ENCODE peak calls at places on chromosome 18, in nine cellular contexts. Q is germinal center, S is astrocyte of the spinal cord, Y is T-helper 1 cell, F is AG09309, E is ELR, V is A549, X is HS-5, W is Caki2. L is an unnamed sample.

GRCh38 chr18:2173464-2173863 is 397.8 kb downstream of the METTL4 start:
- DNase-seq in Q (no peak), V (no peak), W (no peak), Y (no peak), F (peak), X (peak), E (peak), S (peak), L (no peak)

GRCh38 chr18:45222200-45222599 is 393.1 kb upstream of the SLC14A2 start:
- DNase-seq in Q (no peak), X (no peak), Y (no peak), V (no peak), S (no peak), F (no peak), W (no peak), E (no peak), L (no peak)

GRCh38 chr18:36518839-36519238 is 221.3 kb downstream of the FHOD3 start:
- DNase-seq in E (peak), S (no peak), Q (no peak), V (no peak), F (no peak), W (no peak), X (no peak), Y (no peak), L (no peak)

GRCh38 chr18:41266616-41267015 is 688.4 kb upstream of the PIK3C3 start:
- DNase-seq in X (no peak), Y (no peak), V (no peak), Q (no peak), S (peak), E (no peak), F (no peak), W (no peak), L (no peak)

GRCh38 chr18:52118684-52119083 is 221.3 kb upstream of the DCC start:
- DNase-seq in V (no peak), W (no peak), Q (no peak), Y (no peak), E (no peak), S (no peak), F (no peak), X (no peak), L (no peak)

GRCh38 chr18:61713502-61713901 is 179.3 kb downstream of the RNF152 start:
- DNase-seq in Y (no peak), E (no peak), Q (no peak), F (no peak), S (no peak), X (no peak), W (no peak), V (no peak), L (no peak)

GRCh38 chr18:2971741-2972552 is 41.0 kb downstream of the LPIN2 start:
- DNase-seq in E (no peak), F (no peak), X (no peak), W (no peak), Q (peak), Y (peak), S (peak), V (no peak), L (peak)

GRCh38 chr18:48326901-48327675 is 82.1 kb downstream of the ZBTB7C start:
- DNase-seq in S (peak), Q (no peak), W (peak), V (no peak), E (peak), X (no peak), Y (no peak), F (no peak), L (no peak)

GRCh38 chr18:5890261-5890605 is 5.1 kb downstream of the TMEM200C start:
- DNase-seq in W (peak), F (no peak), X (no peak), Q (no peak), S (no peak), E (no peak), V (no peak), Y (no peak), L (no peak)

GRCh38 chr18:40367576-40367975 is 1587.5 kb upstream of the PIK3C3 start:
- DNase-seq in E (no peak), Y (no peak), X (no peak), Q (no peak), F (no peak), V (no peak), S (no peak), W (no peak), L (no peak)

GRCh38 chr18:8609711-8610441 is 639 bp downstream of the RAB12 start:
- DNase-seq in W (no peak), E (peak), X (no peak), S (no peak), F (no peak), Y (peak), Q (no peak), V (no peak), L (no peak)

GRCh38 chr18:70025580-70025979 is 77.9 kb upstream of the CD226 start:
- DNase-seq in S (no peak), Y (no peak), Q (no peak), X (no peak), E (no peak), V (no peak), W (no peak), F (no peak), L (no peak)

GRCh38 chr18:58175122-58175687 is 131.2 kb downstream of the NEDD4L start:
- DNase-seq in Q (peak), V (no peak), F (no peak), S (no peak), Y (no peak), W (no peak), X (no peak), E (peak), L (no peak)

GRCh38 chr18:79681484-79682387 is 2.1 kb downstream of the CTDP1 start:
- DNase-seq in Q (no peak), F (no peak), W (no peak), Y (peak), V (no peak), X (no peak), S (no peak), E (no peak), L (no peak)

GRCh38 chr18:80192653-80193385 is 54.5 kb downstream of the PARD6G start:
- DNase-seq in Q (no peak), S (no peak), V (no peak), E (no peak), F (no peak), X (no peak), W (no peak), Y (no peak), L (no peak)

GRCh38 chr18:44411277-44411900 is 269.3 kb upstream of the SETBP1 start:
- DNase-seq in F (no peak), V (no peak), Q (no peak), Y (no peak), X (no peak), S (no peak), E (no peak), W (no peak), L (no peak)

GRCh38 chr18:36377626-36378025 is 80.1 kb downstream of the FHOD3 start:
- DNase-seq in Q (no peak), S (no peak), E (no peak), W (no peak), X (no peak), Y (no peak), V (no peak), F (no peak), L (no peak)

GRCh38 chr18:8041526-8042111 is 474.5 kb downstream of the PTPRM start:
- DNase-seq in S (no peak), V (no peak), W (no peak), E (no peak), Q (no peak), F (no peak), Y (no peak), X (no peak), L (no peak)

GRCh38 chr18:63284173-63284765 is 35.3 kb downstream of the BCL2 start:
- DNase-seq in Q (no peak), Y (no peak), S (no peak), F (no peak), V (no peak), E (no peak), W (no peak), X (no peak), L (no peak)

GRCh38 chr18:3877678-3878077 is 427.7 kb downstream of the TGIF1 start:
- DNase-seq in W (no peak), X (peak), E (peak), F (no peak), S (no peak), Q (no peak), V (no peak), Y (no peak), L (no peak)

GRCh38 chr18:76679877-76680276 is 142.5 kb upstream of the ZNF236 start:
- DNase-seq in V (no peak), W (no peak), Y (no peak), E (no peak), S (peak), Q (no peak), F (no peak), X (no peak), L (no peak)

GRCh38 chr18:9506046-9506792 is 30.9 kb downstream of the RALBP1 start:
- DNase-seq in W (peak), S (peak), Y (no peak), Q (no peak), E (no peak), F (no peak), X (no peak), V (no peak), L (no peak)

GRCh38 chr18:48613589-48613988 is 74.8 kb downstream of the CTIF start:
- DNase-seq in X (no peak), W (no peak), F (no peak), Q (no peak), Y (no peak), V (no peak), E (no peak), S (no peak), L (no peak)

GRCh38 chr18:23844991-23845680 is 155.9 kb downstream of the LAMA3 start:
- DNase-seq in F (no peak), E (peak), Y (no peak), W (no peak), V (no peak), Q (no peak), S (no peak), X (no peak), L (no peak)

GRCh38 chr18:34222396-34223163 is 2.1 kb downstream of the NOL4 start:
- DNase-seq in Y (no peak), Q (no peak), E (no peak), W (peak), S (peak), F (no peak), X (no peak), V (no peak), L (no peak)

GRCh38 chr18:70337139-70337972 is 48.5 kb downstream of the SOCS6 start:
- DNase-seq in X (peak), S (peak), E (peak), Y (no peak), Q (no peak), F (peak), W (peak), V (peak), L (no peak)

L was measured in GM12864.